ENCODE peak calls at places on chromosomes 12 and 14, in seven cellular contexts. S is HCT116, F is T47D, G is GM12878, O is HepG2, V is H1, D is K562. P is an unnamed sample.

GRCh38 chr14:74804219-74804825 is 41.2 kb downstream of the YLPM1 start:
- DNase-seq in S (peak), F (peak), G (no peak), O (peak), V (no peak), D (peak), P (peak)

GRCh38 chr12:104702565-104703139 is 245.9 kb downstream of the CHST11 start:
- DNase-seq in S (no peak), F (no peak), G (no peak), O (no peak), V (no peak), D (no peak), P (no peak)

GRCh38 chr14:101619484-101619883 is 58.2 kb downstream of the DIO3 start:
- DNase-seq in S (no peak), F (no peak), G (no peak), O (no peak), V (no peak), D (no peak), P (no peak)

GRCh38 chr14:24013654-24014514 is 25.2 kb downstream of the DHRS4L2 start:
- DNase-seq in S (peak), F (peak), G (peak), O (peak), V (no peak), D (peak), P (peak)

GRCh38 chr12:114480309-114481199 is 74.6 kb upstream of the TBX5 start:
- DNase-seq in S (no peak), F (no peak), G (no peak), O (no peak), V (no peak), D (no peak), P (no peak)

GRCh38 chr12:83691730-83692129 is 1005.0 kb downstream of the TMTC2 start:
- DNase-seq in S (no peak), F (no peak), G (no peak), O (no peak), V (no peak), D (no peak), P (no peak)

GRCh38 chr14:90381999-90382451 is 14.8 kb upstream of the CALM1 start:
- DNase-seq in S (no peak), F (peak), G (no peak), O (peak), V (no peak), D (peak), P (peak)

GRCh38 chr12:33671676-33672075 is 232.1 kb upstream of the SYT10 start:
- DNase-seq in S (no peak), F (no peak), G (no peak), O (no peak), V (no peak), D (no peak), P (no peak)

GRCh38 chr12:125983094-125983783 is 918.0 kb downstream of the AACS start:
- DNase-seq in S (no peak), F (peak), G (no peak), O (peak), V (peak), D (peak), P (peak)

GRCh38 chr12:101671157-101671791 is 26.2 kb upstream of the CHPT1 start:
- DNase-seq in S (no peak), F (peak), G (peak), O (no peak), V (no peak), D (no peak), P (no peak)

GRCh38 chr14:104537613-104537988 is 42.0 kb upstream of the C14orf180 start:
- DNase-seq in S (no peak), F (no peak), G (no peak), O (no peak), V (no peak), D (no peak), P (no peak)

GRCh38 chr14:101888182-101888581 is 76.2 kb upstream of the DYNC1H1 start:
- DNase-seq in S (no peak), F (no peak), G (no peak), O (no peak), V (no peak), D (no peak), P (no peak)

GRCh38 chr14:62347658-62348057 is 585.4 kb downstream of the SNAPC1 start:
- DNase-seq in S (no peak), F (no peak), G (no peak), O (no peak), V (no peak), D (no peak), P (no peak)

GRCh38 chr14:81517798-81518398 is 15.8 kb downstream of the SEL1L start:
- DNase-seq in S (no peak), F (no peak), G (no peak), O (peak), V (no peak), D (no peak), P (no peak)

GRCh38 chr14:69268223-69268622 is 8.3 kb downstream of the GALNT16 start:
- DNase-seq in S (no peak), F (no peak), G (no peak), O (no peak), V (no peak), D (no peak), P (no peak)

GRCh38 chr14:97978336-97978735 is 1181.2 kb downstream of the VRK1 start:
- DNase-seq in S (peak), F (peak), G (no peak), O (no peak), V (peak), D (no peak), P (peak)

GRCh38 chr14:44531648-44532047 is 24.6 kb upstream of the FSCB start:
- DNase-seq in S (no peak), F (no peak), G (no peak), O (no peak), V (no peak), D (no peak), P (no peak)

GRCh38 chr12:109766251-109766778 is 52.7 kb downstream of the FAM222A start:
- DNase-seq in S (no peak), F (no peak), G (no peak), O (no peak), V (no peak), D (no peak), P (peak)

GRCh38 chr12:113684908-113685512 is 213.3 kb upstream of the LHX5 start:
- DNase-seq in S (no peak), F (no peak), G (no peak), O (no peak), V (no peak), D (peak), P (no peak)

GRCh38 chr14:101167428-101167827 is 263.9 kb upstream of the RTL1 start:
- DNase-seq in S (peak), F (no peak), G (no peak), O (no peak), V (no peak), D (no peak), P (no peak)

GRCh38 chr14:36748814-36749213 is 87.2 kb downstream of the PAX9 start:
- DNase-seq in S (no peak), F (peak), G (no peak), O (no peak), V (no peak), D (no peak), P (no peak)

GRCh38 chr14:20440882-20441281 is 4.9 kb upstream of the KLHL33 start:
- DNase-seq in S (no peak), F (no peak), G (no peak), O (no peak), V (no peak), D (no peak), P (no peak)

GRCh38 chr12:120220838-120221575 is 20.1 kb upstream of the RPLP0 start:
- DNase-seq in S (no peak), F (no peak), G (no peak), O (peak), V (no peak), D (no peak), P (no peak)

GRCh38 chr14:102138535-102138934 is 1.2 kb upstream of the WDR20 start:
- DNase-seq in S (no peak), F (no peak), G (no peak), O (no peak), V (no peak), D (no peak), P (no peak)

GRCh38 chr12:47308672-47309071 is 228.9 kb upstream of the AMIGO2 start:
- DNase-seq in S (no peak), F (no peak), G (no peak), O (no peak), V (no peak), D (no peak), P (no peak)

GRCh38 chr12:117114784-117115183 is 15.6 kb upstream of the TESC start:
- DNase-seq in S (no peak), F (no peak), G (no peak), O (no peak), V (no peak), D (no peak), P (no peak)

GRCh38 chr12:131759176-131759575 is 48.3 kb downstream of the SFSWAP start:
- DNase-seq in S (no peak), F (no peak), G (no peak), O (no peak), V (no peak), D (no peak), P (no peak)

GRCh38 chr12:1791104-1791927 is 29.0 kb upstream of the LRTM2 start:
- DNase-seq in S (peak), F (peak), G (peak), O (peak), V (no peak), D (peak), P (peak)

GRCh38 chr12:1793426-1794210 is 26.7 kb upstream of the LRTM2 start:
- DNase-seq in S (no peak), F (no peak), G (no peak), O (no peak), V (no peak), D (no peak), P (peak)

GRCh38 chr12:1787714-1788113 is 32.7 kb upstream of the LRTM2 start:
- DNase-seq in S (no peak), F (no peak), G (no peak), O (no peak), V (no peak), D (no peak), P (no peak)

GRCh38 chr12:1792406-1792805 is 28.0 kb upstream of the LRTM2 start:
- DNase-seq in S (no peak), F (no peak), G (no peak), O (no peak), V (no peak), D (no peak), P (peak)

GRCh38 chr12:1790470-1790869 is 29.9 kb upstream of the LRTM2 start:
- DNase-seq in S (no peak), F (no peak), G (no peak), O (no peak), V (no peak), D (no peak), P (peak)
- TF ChIP-seq JUND in S (no peak), F (no peak), G (no peak), O (no peak), V (no peak), D (no peak), P (no peak)

DNA sequence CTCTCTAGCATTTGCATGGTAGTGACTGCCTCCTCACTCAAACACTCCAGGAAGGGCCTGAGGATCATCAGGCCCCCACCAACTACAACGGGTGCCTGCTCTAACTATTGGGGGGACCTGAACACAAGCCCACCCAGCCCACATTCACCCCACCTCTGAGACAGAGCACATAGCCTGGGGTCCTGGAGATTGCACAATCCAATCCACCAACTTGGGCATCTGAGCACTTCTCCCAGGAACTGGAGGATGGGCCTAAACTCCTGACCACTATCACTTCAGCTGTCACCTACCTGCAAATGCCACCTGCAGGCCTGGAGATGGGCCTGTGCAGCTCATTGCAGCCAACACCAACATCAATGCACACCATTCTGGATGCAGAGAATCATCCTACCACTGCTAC is 66.6 kb downstream of the TMTC3 start:
- DNase-seq in S (no peak), F (no peak), G (no peak), O (no peak), V (no peak), D (no peak), P (no peak)
- TF ChIP-seq JUND in S (no peak), F (no peak), G (no peak), O (no peak), V (no peak), D (no peak), P (no peak)

DNA sequence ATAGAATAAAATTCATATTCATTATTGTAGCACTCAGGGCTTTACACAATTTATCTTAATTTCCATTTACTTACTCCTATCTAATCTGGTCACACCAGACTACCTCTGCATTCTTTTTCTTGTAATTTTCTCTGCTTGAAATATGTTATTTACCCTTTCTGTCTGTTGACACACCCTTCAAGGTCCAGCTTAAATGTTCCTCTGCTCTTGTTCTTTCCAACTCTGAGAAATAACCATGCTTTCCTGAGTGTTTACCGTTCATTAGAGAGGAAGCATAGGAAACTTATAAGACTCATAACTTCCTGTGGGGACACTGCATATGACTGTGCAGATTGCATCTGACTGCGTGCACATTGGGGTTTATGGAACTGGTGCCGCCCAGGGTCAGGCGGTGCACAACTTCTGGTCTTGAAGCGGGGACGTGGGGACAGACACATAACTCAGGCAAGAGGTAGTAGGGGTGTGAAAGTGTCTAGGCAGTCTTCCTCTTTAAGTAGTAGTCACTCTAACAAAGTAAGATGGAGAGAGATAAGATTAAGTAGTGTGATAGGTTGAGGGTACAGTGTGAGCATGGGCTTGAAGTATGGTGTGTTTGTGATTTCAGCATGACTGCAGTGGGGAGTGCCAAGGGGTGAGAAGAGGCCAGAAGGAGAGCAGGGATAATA is 42.6 kb upstream of the FOXJ2 start:
- DNase-seq in S (no peak), F (no peak), G (no peak), O (no peak), V (no peak), D (peak), P (no peak)
- TF ChIP-seq JUND in S (no peak), F (no peak), G (no peak), O (no peak), V (no peak), D (no peak), P (no peak)

GRCh38 chr14:71586131-71586893 is 345.9 kb upstream of the RGS6 start:
- DNase-seq in S (no peak), F (no peak), G (no peak), O (no peak), V (no peak), D (no peak), P (peak)
- TF ChIP-seq JUND in S (no peak), F (no peak), G (no peak), O (no peak), V (no peak), D (no peak), P (no peak)

GRCh38 chr14:54814076-54814475 is 88.5 kb downstream of the GCH1 start:
- DNase-seq in S (no peak), F (peak), G (no peak), O (no peak), V (no peak), D (peak), P (no peak)
- TF ChIP-seq JUND in S (no peak), F (no peak), G (no peak), O (no peak), V (no peak), D (no peak), P (no peak)

GRCh38 chr14:93120522-93120921 is 4.8 kb upstream of the ITPK1 start:
- DNase-seq in S (no peak), F (no peak), G (no peak), O (no peak), V (no peak), D (peak), P (no peak)
- TF ChIP-seq JUND in S (no peak), F (no peak), G (no peak), O (no peak), V (no peak), D (peak), P (no peak)

DNA sequence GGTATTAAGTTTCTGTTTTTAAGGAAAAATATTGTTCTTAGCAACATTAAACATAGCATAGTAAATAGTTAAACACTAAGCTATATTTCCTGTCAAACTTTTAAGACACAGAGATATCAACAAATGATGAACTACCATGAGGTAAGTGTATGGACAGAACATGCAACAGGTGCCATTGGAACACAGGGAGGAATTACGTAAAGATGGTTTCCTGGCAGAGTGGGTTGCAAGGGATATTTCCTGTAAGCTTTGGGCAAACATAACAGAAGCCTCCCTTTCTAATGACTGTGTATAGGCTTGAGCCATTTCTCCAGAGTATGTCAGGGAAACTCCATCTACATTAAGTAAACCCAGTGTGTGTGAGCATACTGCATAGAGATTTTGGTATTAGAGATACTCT is 31.7 kb upstream of the HELB start:
- DNase-seq in S (no peak), F (no peak), G (no peak), O (no peak), V (no peak), D (no peak), P (no peak)
- TF ChIP-seq JUND in S (no peak), F (no peak), G (no peak), O (no peak), V (no peak), D (no peak), P (no peak)

GRCh38 chr12:182381-182883 is 31.5 kb downstream of the SLC6A12 start:
- DNase-seq in S (no peak), F (no peak), G (no peak), O (no peak), V (no peak), D (no peak), P (no peak)
- TF ChIP-seq JUND in S (no peak), F (no peak), G (no peak), O (no peak), V (no peak), D (no peak), P (peak)

GRCh38 chr12:124763594-124763979 is 100.1 kb downstream of the SCARB1 start:
- DNase-seq in S (no peak), F (no peak), G (no peak), O (no peak), V (no peak), D (no peak), P (no peak)
- TF ChIP-seq JUND in S (no peak), F (no peak), G (no peak), O (no peak), V (no peak), D (no peak), P (no peak)

P was measured in SK-N-SH.